ENCODE peak calls at places on chromosomes 1 and 21, in seven cellular contexts. O is activated CD4-positive, alpha-beta T cell treated with anti-CD3 and anti-CD28 coated beads, Interleukin-2, amount 50 U/mL, for 1 hour; E is GM12865; Z is AG10803; V is lung; U is smooth muscle cell of the brain vasculature; F is uterus. J is an unnamed sample.

GRCh38 chr1:51294566-51295184 is 35.7 kb downstream of the TTC39A start:
- DNase-seq in F (no peak), O (no peak), U (no peak), E (no peak), V (no peak), Z (no peak), J (no peak)

GRCh38 chr1:19432943-19433609 is 52.3 kb downstream of the CAPZB start:
- DNase-seq in O (no peak), E (no peak), F (peak; percentile 53), Z (peak; percentile 41), V (no peak), U (no peak), J (no peak)

GRCh38 chr1:184658033-184658432 is 96.6 kb downstream of the EDEM3 start:
- DNase-seq in U (no peak), F (no peak), E (no peak), O (no peak), Z (no peak), V (no peak), J (no peak)

GRCh38 chr1:234925440-234926251 is 203.0 kb downstream of the TOMM20 start:
- DNase-seq in O (no peak), Z (peak; percentile 99), E (peak; percentile 32), U (peak; percentile 87), V (no peak), F (peak; percentile 59), J (no peak)

GRCh38 chr1:44799770-44800584 is at the start of gene PLK3:
- DNase-seq in Z (peak; percentile 98), V (peak; percentile 98), O (peak; percentile 99), U (peak; percentile 96), E (peak; percentile 99), F (peak; percentile 99), J (peak; percentile 99)

GRCh38 chr1:80656011-80656627 is 1144.6 kb upstream of the ADGRL2 start:
- DNase-seq in F (no peak), U (no peak), V (no peak), O (no peak), E (peak; percentile 8), Z (no peak), J (no peak)

GRCh38 chr1:150889650-150890416 is 2.9 kb downstream of the CTXND2 start:
- DNase-seq in E (peak; percentile 62), Z (no peak), F (no peak), U (no peak), V (no peak), O (no peak), J (no peak)

GRCh38 chr1:145891587-145892485 is 6.2 kb upstream of the ANKRD35 start:
- DNase-seq in E (peak; percentile 58), F (peak; percentile 99), U (peak; percentile 100), Z (peak; percentile 97), V (peak; percentile 97), O (peak; percentile 54), J (peak; percentile 93)

GRCh38 chr1:22369294-22370189 is 82.1 kb upstream of the ZBTB40 start:
- DNase-seq in Z (no peak), E (no peak), F (no peak), V (no peak), U (no peak), O (no peak), J (no peak)

GRCh38 chr1:26832249-26832960 is 5.9 kb downstream of the ZDHHC18 start:
- DNase-seq in U (no peak), Z (no peak), E (no peak), O (no peak), F (no peak), V (no peak), J (no peak)

GRCh38 chr1:30657131-30658013 is 66.0 kb downstream of the MATN1 start:
- DNase-seq in V (no peak), E (no peak), Z (no peak), U (no peak), O (no peak), F (no peak), J (no peak)

GRCh38 chr21:42026072-42026415 is 15.9 kb upstream of the ZBTB21 start:
- DNase-seq in E (no peak), V (no peak), O (no peak), F (no peak), Z (no peak), U (no peak), J (no peak)

GRCh38 chr1:55313903-55314302 is 98.7 kb upstream of the USP24 start:
- DNase-seq in O (no peak), U (no peak), F (no peak), V (no peak), E (no peak), Z (no peak), J (no peak)

GRCh38 chr1:8134546-8135235 is 108.6 kb upstream of the ERRFI1 start:
- DNase-seq in E (no peak), U (no peak), Z (peak; percentile 82), F (no peak), O (no peak), V (no peak), J (no peak)

GRCh38 chr1:198467907-198468306 is 72.6 kb downstream of the ATP6V1G3 start:
- DNase-seq in F (no peak), U (no peak), O (no peak), V (no peak), Z (peak; percentile 64), E (no peak), J (no peak)

GRCh38 chr1:182163821-182164223 is 102.3 kb upstream of the ZNF648 start:
- DNase-seq in U (no peak), F (peak; percentile 57), Z (peak; percentile 83), E (no peak), O (no peak), V (no peak), J (peak; percentile 57)

GRCh38 chr1:111468717-111469100 is 5.1 kb upstream of the C1orf162 start:
- DNase-seq in O (no peak), Z (no peak), U (no peak), E (no peak), V (no peak), F (no peak), J (no peak)

GRCh38 chr1:208093754-208094719 is 150.1 kb downstream of the PLXNA2 start:
- DNase-seq in E (peak; percentile 62), U (no peak), V (peak; percentile 51), F (peak; percentile 54), O (peak; percentile 59), Z (peak; percentile 79), J (peak; percentile 64)

GRCh38 chr1:155170806-155171205 is 2.3 kb downstream of the KRTCAP2 start:
- DNase-seq in E (no peak), Z (no peak), F (no peak), U (no peak), O (no peak), V (no peak), J (no peak)